ENCODE peak calls at places on chromosomes 6 and 20, in six cellular contexts. S is HepG2, A is esophagus squamous epithelium, C is body of pancreas, R is A549, U is tibial nerve. P is an unnamed sample.

GRCh38 chr6:160930547-160931377 is 60.8 kb upstream of the MAP3K4 start:
- DNase-seq in S (peak), A (no peak), C (peak), R (peak), U (peak), P (peak)

GRCh38 chr6:101830501-101831031 is 437.1 kb downstream of the GRIK2 start:
- DNase-seq in S (no peak), A (no peak), C (no peak), R (no peak), U (no peak), P (no peak)

GRCh38 chr20:57467742-57468141 is 57.2 kb downstream of the CTCFL start:
- DNase-seq in S (no peak), A (no peak), C (no peak), R (no peak), U (no peak), P (no peak)

GRCh38 chr20:46791722-46792416 is 82.4 kb downstream of the SLC2A10 start:
- DNase-seq in S (no peak), A (no peak), C (no peak), R (no peak), U (no peak), P (no peak)

GRCh38 chr6:168117942-168118341 is 38.9 kb upstream of the FRMD1 start:
- DNase-seq in S (no peak), A (no peak), C (no peak), R (no peak), U (no peak), P (no peak)

GRCh38 chr6:144064402-144064830 is 31.0 kb downstream of the SF3B5 start:
- DNase-seq in S (no peak), A (no peak), C (peak), R (no peak), U (no peak), P (no peak)

GRCh38 chr6:20539387-20539786 is 5.1 kb downstream of the CDKAL1 start:
- DNase-seq in S (no peak), A (no peak), C (no peak), R (no peak), U (no peak), P (no peak)

GRCh38 chr6:132136976-132137375 is 185.8 kb upstream of the CCN2 start:
- DNase-seq in S (no peak), A (no peak), C (no peak), R (no peak), U (no peak), P (no peak)

DNA sequence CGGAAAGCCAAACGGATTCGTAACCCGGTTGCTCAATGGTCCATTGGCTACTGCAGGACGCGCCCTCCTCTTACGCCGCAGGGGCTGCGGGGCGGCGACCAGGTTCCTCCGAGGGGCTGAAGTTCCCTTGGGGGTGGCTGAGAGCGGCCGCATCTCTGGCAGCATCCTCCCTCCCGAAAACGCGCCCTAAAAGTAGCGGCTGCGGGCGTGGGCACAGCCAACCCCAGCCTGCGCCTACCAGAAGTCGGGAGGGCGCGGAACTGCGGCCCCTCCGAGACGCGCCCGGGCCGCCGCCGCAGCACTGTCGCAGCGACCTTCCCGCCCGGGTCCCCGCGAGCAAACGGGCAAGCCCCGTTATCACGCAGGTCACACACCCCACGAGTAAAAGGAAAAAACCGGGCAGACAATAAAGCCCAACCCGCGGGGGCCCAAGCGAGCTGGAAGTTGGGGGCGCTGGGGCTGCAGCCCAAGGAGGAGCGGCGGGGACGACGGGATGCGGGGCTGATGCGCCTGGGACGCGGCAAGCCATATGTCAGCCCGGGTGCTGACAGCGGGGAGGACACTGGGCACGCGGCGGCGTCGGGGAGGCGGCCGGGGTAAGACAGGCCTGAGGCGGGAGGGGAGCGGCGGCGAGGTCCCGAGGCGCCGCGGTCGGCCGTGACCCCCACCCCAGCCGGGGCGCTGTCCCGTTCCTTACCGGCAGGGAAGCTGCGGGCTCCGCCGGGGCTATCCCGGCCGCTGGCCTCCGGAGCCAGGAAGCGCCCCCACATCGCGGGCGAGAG is 700 bp downstream of the CEP85L start:
- DNase-seq in S (no peak), A (no peak), C (peak), R (peak), U (peak), P (peak)
- TF ChIP-seq POLR2A in S (no peak), A (no peak), C (peak), R (no peak), U (peak), P (peak)

GRCh38 chr20:17281478-17281877 is 54.6 kb downstream of the PCSK2 start:
- DNase-seq in S (peak), A (no peak), C (peak), R (no peak), U (no peak), P (no peak)
- TF ChIP-seq CTCF in S (peak), A (no peak), C (peak), R (peak), U (no peak), P (no peak)

DNA sequence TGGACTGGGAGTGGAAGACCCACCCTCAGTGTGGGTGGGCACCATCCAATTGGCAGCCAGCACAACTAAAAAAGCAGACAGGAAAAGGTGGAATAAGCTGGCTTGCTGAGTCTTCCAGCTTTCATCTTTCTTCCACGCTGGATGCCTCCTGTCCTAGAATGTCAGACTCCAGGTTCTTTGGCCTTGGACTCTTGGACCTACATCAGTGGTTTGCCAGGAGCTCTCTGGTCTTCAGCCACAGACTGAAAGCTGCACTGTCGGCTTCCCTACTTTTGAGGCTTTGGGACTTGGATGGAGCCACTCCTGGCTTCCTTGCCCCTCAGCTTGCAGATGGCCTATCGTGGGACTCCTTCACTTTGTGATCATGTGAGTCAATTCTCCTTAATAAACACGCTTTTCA is 59.8 kb downstream of the SOX4 start:
- DNase-seq in S (no peak), A (no peak), C (no peak), R (no peak), U (no peak), P (no peak)
- TF ChIP-seq POLR2A in S (no peak), A (no peak), C (no peak), R (no peak), U (no peak), P (no peak)

GRCh38 chr20:50900261-50900660 is 31.0 kb downstream of the ADNP start:
- DNase-seq in S (no peak), A (no peak), C (no peak), R (no peak), U (no peak), P (no peak)
- TF ChIP-seq CTCF in S (no peak), A (no peak), C (no peak), R (no peak), U (no peak), P (no peak)

DNA sequence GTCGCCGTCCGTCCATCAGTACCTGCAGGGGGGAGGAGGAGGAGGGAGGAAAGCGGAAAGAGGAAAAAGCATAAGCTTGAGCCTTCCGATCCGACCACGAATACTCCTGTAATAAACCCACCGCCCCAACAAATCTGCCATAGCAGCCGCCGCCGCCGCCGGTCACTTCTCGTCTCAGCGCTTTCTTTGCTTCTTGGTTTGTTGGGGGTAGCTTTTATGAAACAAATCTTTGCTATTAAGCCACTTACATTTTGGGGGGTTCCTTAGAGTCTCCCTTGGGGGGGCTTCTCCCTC is 277 bp downstream of the ADGRB3 start:
- DNase-seq in S (no peak), A (no peak), C (no peak), R (no peak), U (no peak), P (no peak)
- TF ChIP-seq POLR2A in S (no peak), A (no peak), C (no peak), R (no peak), U (no peak), P (no peak)

GRCh38 chr6:44004625-44005506 is 122.4 kb downstream of the MRPL14 start:
- DNase-seq in S (no peak), A (no peak), C (peak), R (no peak), U (no peak), P (no peak)
- TF ChIP-seq CTCF in S (peak), A (no peak), C (peak), R (peak), U (peak), P (no peak)

GRCh38 chr6:143060354-143060805 is 309 bp upstream of the AIG1 start:
- DNase-seq in S (peak), A (peak), C (peak), R (peak), U (peak), P (peak)
- TF ChIP-seq POLR2A in S (peak), A (no peak), C (peak), R (no peak), U (peak), P (peak)

DNA sequence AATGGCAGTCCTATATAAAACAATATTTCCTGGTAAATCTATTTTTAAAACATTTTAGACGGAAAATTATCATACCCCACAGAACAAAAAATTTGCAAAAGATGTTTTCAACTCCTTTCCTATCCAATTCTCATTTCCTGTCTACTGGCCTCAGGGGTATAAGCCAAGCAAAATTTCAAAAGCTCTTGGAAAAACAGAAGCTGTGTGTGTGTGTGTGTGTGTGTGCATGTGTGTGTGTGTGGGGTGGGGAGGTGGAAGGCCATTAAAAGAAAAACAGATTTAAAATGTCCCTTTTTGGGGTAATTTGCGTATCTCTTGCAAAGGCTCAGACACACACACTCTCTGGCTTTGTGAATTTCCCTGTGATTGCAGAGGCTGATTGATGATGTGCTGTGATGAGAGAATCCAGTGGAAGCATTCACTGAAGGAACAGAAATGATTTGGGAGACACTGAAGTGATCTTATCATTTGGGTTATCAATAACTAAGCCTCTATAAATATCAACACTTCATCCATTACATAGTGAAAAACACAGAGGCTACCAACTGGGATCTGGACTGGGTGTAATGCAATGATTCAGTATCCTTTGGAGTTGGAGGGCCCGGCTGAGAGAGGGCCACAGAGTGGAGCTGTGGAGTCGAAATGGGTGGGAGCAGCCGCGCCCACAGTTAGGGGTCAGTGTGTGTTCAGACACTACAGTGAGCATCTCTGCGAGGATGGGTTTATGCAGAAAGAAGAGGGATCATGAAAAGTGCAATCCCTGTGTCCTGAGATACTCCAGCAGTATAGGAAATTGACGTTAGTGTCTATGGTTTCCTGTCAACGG is 106.8 kb upstream of the PREP start:
- DNase-seq in S (no peak), A (no peak), C (no peak), R (no peak), U (peak), P (peak)
- TF ChIP-seq CTCF in S (peak), A (no peak), C (no peak), R (peak), U (peak), P (no peak)

DNA sequence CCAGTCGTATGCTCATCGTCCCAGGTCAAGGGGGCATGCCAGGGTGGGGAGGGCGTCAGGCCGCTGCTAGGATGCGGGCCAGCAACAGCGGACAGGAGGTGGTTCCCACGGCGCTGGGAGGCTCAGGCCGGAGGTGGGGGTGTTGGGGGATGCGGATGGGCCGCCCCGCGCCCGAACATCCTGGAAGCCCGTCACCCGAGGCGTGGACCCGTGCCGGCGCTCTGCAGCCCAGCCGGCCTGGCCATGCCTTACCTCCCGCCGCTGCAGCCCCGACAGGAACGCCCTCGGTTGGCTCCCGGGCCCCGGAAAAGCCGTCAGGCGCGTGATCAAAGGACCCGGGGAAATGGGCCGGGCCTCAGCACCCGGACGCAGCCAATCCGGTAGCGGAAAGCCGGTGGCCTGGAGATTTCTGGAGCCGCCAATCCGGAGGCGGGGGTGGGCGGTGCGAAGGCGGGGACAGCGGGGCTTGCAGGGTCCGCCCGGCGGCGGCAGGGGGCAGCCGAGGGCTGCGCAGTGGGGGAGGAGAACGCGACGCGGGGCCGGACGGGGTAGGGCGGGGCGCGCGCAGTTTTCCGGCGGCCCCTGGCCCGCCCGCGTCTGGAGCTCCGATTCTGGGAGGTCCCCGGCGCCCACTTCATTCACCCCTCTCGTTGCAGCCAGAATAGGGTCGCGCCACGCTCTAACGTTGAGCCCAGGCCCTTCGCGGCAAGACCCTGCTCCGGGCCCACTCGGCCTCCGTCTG is at the start of gene SMIM29:
- DNase-seq in S (peak), A (peak), C (peak), R (peak), U (peak), P (peak)
- TF ChIP-seq POLR2A in S (peak), A (peak), C (peak), R (peak), U (peak), P (peak)

GRCh38 chr6:76135481-76135880 is 63.0 kb upstream of the IMPG1 start:
- DNase-seq in S (no peak), A (no peak), C (no peak), R (no peak), U (no peak), P (no peak)
- TF ChIP-seq CTCF in S (no peak), A (no peak), C (no peak), R (no peak), U (no peak), P (no peak)

P was measured in ovary.